ENCODE peak calls at places on chromosomes 7 and 10, in eight cellular contexts. B, C, Y, X, W, N, U and A are unnamed samples.
A peak's percentile ranks its signal among the peaks of the same experiment; 100 is the strongest.

GRCh38 chr7:134327896-134328295 is 11.2 kb upstream of the SLC35B4 start:
- DNase-seq in C (no peak), U (peak; percentile 40), N (peak; percentile 78), X (peak; percentile 60), W (no peak), Y (peak; percentile 60), B (peak; percentile 36), A (peak; percentile 52)

GRCh38 chr7:1227814-1228534 is 4.7 kb upstream of the UNCX start:
- DNase-seq in U (no peak), X (no peak), W (no peak), B (no peak), Y (no peak), N (peak; percentile 55), C (no peak), A (no peak)

GRCh38 chr10:114706458-114707055 is 48.5 kb upstream of the ABLIM1 start:
- DNase-seq in C (no peak), N (no peak), X (no peak), B (no peak), Y (no peak), W (no peak), U (no peak), A (no peak)

GRCh38 chr7:127536426-127537152 is 48.8 kb downstream of the GCC1 start:
- DNase-seq in W (no peak), N (peak; percentile 42), X (no peak), B (no peak), C (no peak), U (no peak), Y (no peak), A (no peak)

GRCh38 chr7:30598121-30598876 is 3.6 kb downstream of the GARS1 start:
- DNase-seq in N (no peak), Y (no peak), X (no peak), C (no peak), W (no peak), B (no peak), U (no peak), A (no peak)

GRCh38 chr10:14010083-14010551 is 320.6 kb downstream of the FRMD4A start:
- DNase-seq in N (peak; percentile 27), U (no peak), W (no peak), B (peak; percentile 80), C (no peak), X (no peak), Y (peak; percentile 71), A (peak; percentile 78)

GRCh38 chr10:63210611-63211196 is 77.6 kb downstream of the NRBF2 start:
- DNase-seq in C (no peak), Y (no peak), X (no peak), W (no peak), B (no peak), N (no peak), U (no peak), A (no peak)

GRCh38 chr10:92142949-92143348 is 147.9 kb downstream of the CPEB3 start:
- DNase-seq in N (no peak), C (no peak), W (no peak), B (no peak), Y (no peak), U (no peak), X (no peak), A (no peak)

GRCh38 chr7:25557379-25557916 is 329.2 kb upstream of the NPVF start:
- DNase-seq in U (no peak), B (no peak), C (no peak), X (no peak), Y (no peak), N (no peak), W (no peak), A (no peak)
- H3K4me3 ChIP-seq in U (no peak overlapping the region), B (no peak overlapping the region), C (no peak overlapping the region), X (no peak overlapping the region), Y (no peak overlapping the region), N (no peak overlapping the region), W (no peak overlapping the region), A (no peak overlapping the region)

GRCh38 chr10:104681485-104681884 is 40.4 kb downstream of the SORCS3 start:
- DNase-seq in W (no peak), U (no peak), Y (no peak), C (no peak), X (no peak), N (no peak), B (no peak), A (no peak)
- H3K4me3 ChIP-seq in W (peak overlapping the region; percentile 39), U (no peak overlapping the region), Y (no peak overlapping the region), C (no peak overlapping the region), X (peak overlapping the region; percentile 26), N (peak overlapping the region; percentile 43), B (no peak overlapping the region), A (no peak overlapping the region)

GRCh38 chr10:109429956-109430760 is 493.2 kb downstream of the XPNPEP1 start:
- DNase-seq in X (no peak), U (no peak), C (no peak), B (no peak), N (no peak), Y (no peak), W (no peak), A (no peak)
- H3K4me3 ChIP-seq in X (no peak overlapping the region), U (no peak overlapping the region), C (no peak overlapping the region), B (no peak overlapping the region), N (no peak overlapping the region), Y (no peak overlapping the region), W (no peak overlapping the region), A (no peak overlapping the region)

DNA sequence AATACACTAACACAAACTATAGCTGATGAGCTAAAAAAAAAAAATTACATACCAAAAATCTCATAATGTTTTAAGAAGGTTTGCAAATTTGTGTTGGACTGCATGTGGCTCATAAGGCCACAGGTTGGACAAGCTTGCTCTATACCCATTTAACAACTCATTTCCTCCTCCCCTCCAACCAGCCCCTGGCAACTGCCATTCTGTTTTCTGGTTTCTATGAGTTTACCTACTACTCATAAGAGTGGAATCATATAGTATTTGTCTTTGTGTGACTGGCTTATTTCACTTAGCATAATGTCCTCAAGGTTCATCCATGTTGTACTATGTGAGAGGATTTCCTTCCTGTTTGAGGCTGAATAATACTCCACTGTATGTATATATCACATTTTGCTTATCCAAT is 100.4 kb upstream of the ARHGAP21 start:
- DNase-seq in Y (peak; percentile 23), C (no peak), N (no peak), W (no peak), B (no peak), X (no peak), U (no peak), A (no peak)
- H3K4me3 ChIP-seq in Y (no peak overlapping the region), C (no peak overlapping the region), N (no peak overlapping the region), W (no peak overlapping the region), B (no peak overlapping the region), X (no peak overlapping the region), U (no peak overlapping the region), A (no peak overlapping the region)